ENCODE peak calls at places on chromosome 2, in ten cellular contexts. B, J, O, Z, C, I, T, N, H and U are unnamed samples.

GRCh38 chr2:152506843-152507242 is 171.9 kb downstream of the FMNL2 start:
- DNase-seq in B (no peak), J (no peak), O (peak), Z (no peak), C (peak), I (no peak), T (peak), N (peak), H (no peak), U (no peak)

GRCh38 chr2:233445152-233445830 is 91.0 kb downstream of the DGKD start:
- DNase-seq in B (no peak), J (no peak), O (no peak), Z (no peak), C (no peak), I (no peak), T (no peak), N (no peak), H (no peak), U (no peak)

GRCh38 chr2:44551497-44551896 is 189.8 kb downstream of the CAMKMT start:
- DNase-seq in B (no peak), J (no peak), O (peak), Z (no peak), C (no peak), I (no peak), T (no peak), N (no peak), H (no peak), U (no peak)

GRCh38 chr2:159188449-159188848 is 98.1 kb downstream of the WDSUB1 start:
- DNase-seq in B (no peak), J (no peak), O (no peak), Z (no peak), C (no peak), I (no peak), T (no peak), N (no peak), H (no peak), U (no peak)

GRCh38 chr2:142020368-142020767 is 110.4 kb downstream of the LRP1B start:
- DNase-seq in B (no peak), J (no peak), O (no peak), Z (no peak), C (no peak), I (no peak), T (no peak), N (no peak), H (no peak), U (no peak)

GRCh38 chr2:160419776-160420521 is 73.7 kb downstream of the RBMS1 start:
- DNase-seq in B (no peak), J (peak), O (peak), Z (no peak), C (no peak), I (no peak), T (peak), N (no peak), H (no peak), U (no peak)

GRCh38 chr2:236974752-236975151 is 110.9 kb upstream of the COPS8 start:
- DNase-seq in B (no peak), J (no peak), O (no peak), Z (no peak), C (no peak), I (peak), T (no peak), N (no peak), H (no peak), U (no peak)

GRCh38 chr2:182949052-182949451 is 82.6 kb upstream of the FRZB start:
- DNase-seq in B (no peak), J (no peak), O (no peak), Z (no peak), C (no peak), I (no peak), T (no peak), N (no peak), H (no peak), U (no peak)

GRCh38 chr2:235638541-235639192 is 144.8 kb downstream of the AGAP1 start:
- DNase-seq in B (no peak), J (no peak), O (no peak), Z (no peak), C (peak), I (no peak), T (no peak), N (no peak), H (peak), U (no peak)

GRCh38 chr2:135664623-135665068 is 77.0 kb upstream of the UBXN4 start:
- DNase-seq in B (no peak), J (no peak), O (peak), Z (no peak), C (no peak), I (no peak), T (peak), N (peak), H (no peak), U (no peak)

GRCh38 chr2:99615247-99615771 is 125.5 kb upstream of the REV1 start:
- DNase-seq in B (no peak), J (peak), O (peak), Z (no peak), C (peak), I (no peak), T (peak), N (no peak), H (no peak), U (no peak)

GRCh38 chr2:55419236-55419513 is 481 bp downstream of the CCDC88A start:
- DNase-seq in B (no peak), J (peak), O (peak), Z (peak), C (peak), I (no peak), T (no peak), N (no peak), H (no peak), U (peak)

GRCh38 chr2:110173523-110173922 is 31.3 kb downstream of the NPHP1 start:
- DNase-seq in B (no peak), J (no peak), O (peak), Z (no peak), C (no peak), I (no peak), T (peak), N (no peak), H (no peak), U (no peak)

GRCh38 chr2:26185954-26186353 is 13.1 kb downstream of the GAREM2 start:
- DNase-seq in B (no peak), J (no peak), O (no peak), Z (no peak), C (no peak), I (no peak), T (no peak), N (no peak), H (no peak), U (no peak)

GRCh38 chr2:9675369-9676351 is 44.9 kb upstream of the YWHAQ start:
- DNase-seq in B (no peak), J (peak), O (peak), Z (no peak), C (peak), I (no peak), T (peak), N (no peak), H (no peak), U (no peak)

GRCh38 chr2:182668671-182669070 is 47.4 kb upstream of the DNAJC10 start:
- DNase-seq in B (no peak), J (no peak), O (peak), Z (no peak), C (peak), I (no peak), T (peak), N (peak), H (no peak), U (no peak)

GRCh38 chr2:218172808-218173207 is 6.0 kb upstream of the CXCR1 start:
- DNase-seq in B (no peak), J (no peak), O (no peak), Z (no peak), C (no peak), I (no peak), T (no peak), N (no peak), H (no peak), U (no peak)

GRCh38 chr2:115169814-115170213 is 727.4 kb downstream of the DPP10 start:
- DNase-seq in B (no peak), J (no peak), O (no peak), Z (no peak), C (no peak), I (no peak), T (no peak), N (no peak), H (no peak), U (no peak)

GRCh38 chr2:67572721-67573485 is 175.8 kb downstream of the ETAA1 start:
- DNase-seq in B (no peak), J (no peak), O (no peak), Z (no peak), C (peak), I (no peak), T (peak), N (no peak), H (no peak), U (no peak)

GRCh38 chr2:120853294-120854013 is 117.8 kb downstream of the GLI2 start:
- DNase-seq in B (no peak), J (no peak), O (no peak), Z (no peak), C (no peak), I (no peak), T (no peak), N (no peak), H (no peak), U (no peak)

GRCh38 chr2:142347751-142348150 is 216.9 kb upstream of the LRP1B start:
- DNase-seq in B (no peak), J (no peak), O (no peak), Z (no peak), C (no peak), I (no peak), T (no peak), N (no peak), H (no peak), U (no peak)

GRCh38 chr2:128556633-128557032 is 238.0 kb upstream of the HS6ST1 start:
- DNase-seq in B (no peak), J (no peak), O (no peak), Z (no peak), C (no peak), I (no peak), T (no peak), N (no peak), H (no peak), U (no peak)

GRCh38 chr2:129253461-129253812 is 726.0 kb upstream of the RAB6C start:
- DNase-seq in B (no peak), J (no peak), O (no peak), Z (no peak), C (no peak), I (no peak), T (no peak), N (no peak), H (peak), U (no peak)